ENCODE peak calls at places on chromosome 18, in ten cellular contexts. One of them, this sample, is unnamed.
A peak's percentile ranks its signal among the peaks of the same experiment; 100 is the strongest.

GRCh38 chr18:39854291-39854690 is 2100.7 kb upstream of the PIK3C3 start:
- DNase-seq in neuronal stem cell: no peak
- DNase-seq in H9: no peak
- DNase-seq in neural progenitor cell: no peak
- DNase-seq in endodermal cell: no peak
- DNase-seq in IMR-90: no peak
- DNase-seq in SK-N-SH: no peak
- DNase-seq in HepG2: no peak
- DNase-seq in fibroblast of lung: no peak
- DNase-seq in GM23248: no peak
- DNase-seq in this sample: no peak

GRCh38 chr18:14189858-14190257 is 57.6 kb upstream of the ZNF519 start:
- DNase-seq in neuronal stem cell: no peak
- DNase-seq in GM23248: peak; percentile 50
- DNase-seq in IMR-90: no peak
- DNase-seq in fibroblast of lung: peak; percentile 39
- DNase-seq in neural progenitor cell: no peak
- DNase-seq in H9: no peak
- DNase-seq in SK-N-SH: no peak
- DNase-seq in endodermal cell: no peak
- DNase-seq in HepG2: peak; percentile 90
- DNase-seq in this sample: no peak

GRCh38 chr18:59518705-59519104 is 159.6 kb upstream of the LMAN1 start:
- DNase-seq in neural progenitor cell: no peak
- DNase-seq in H9: no peak
- DNase-seq in HepG2: no peak
- DNase-seq in neuronal stem cell: no peak
- DNase-seq in endodermal cell: no peak
- DNase-seq in GM23248: no peak
- DNase-seq in fibroblast of lung: no peak
- DNase-seq in SK-N-SH: peak; percentile 41
- DNase-seq in IMR-90: no peak
- DNase-seq in this sample: no peak

GRCh38 chr18:68826111-68826510 is 28.2 kb downstream of the CCDC102B start:
- DNase-seq in SK-N-SH: no peak
- DNase-seq in fibroblast of lung: no peak
- DNase-seq in neuronal stem cell: no peak
- DNase-seq in H9: no peak
- DNase-seq in neural progenitor cell: no peak
- DNase-seq in HepG2: no peak
- DNase-seq in endodermal cell: no peak
- DNase-seq in IMR-90: no peak
- DNase-seq in GM23248: peak; percentile 57
- DNase-seq in this sample: no peak

GRCh38 chr18:27844416-27844792 is 332.5 kb downstream of the CDH2 start:
- DNase-seq in fibroblast of lung: peak; percentile 42
- DNase-seq in endodermal cell: no peak
- DNase-seq in GM23248: peak; percentile 17
- DNase-seq in neural progenitor cell: no peak
- DNase-seq in H9: no peak
- DNase-seq in IMR-90: peak; percentile 22
- DNase-seq in SK-N-SH: no peak
- DNase-seq in HepG2: no peak
- DNase-seq in neuronal stem cell: no peak
- DNase-seq in this sample: no peak

GRCh38 chr18:41703744-41704530 is 251.1 kb upstream of the PIK3C3 start:
- DNase-seq in GM23248: peak; percentile 6
- DNase-seq in fibroblast of lung: no peak
- DNase-seq in endodermal cell: no peak
- DNase-seq in neural progenitor cell: no peak
- DNase-seq in SK-N-SH: peak; percentile 10
- DNase-seq in neuronal stem cell: no peak
- DNase-seq in H9: no peak
- DNase-seq in HepG2: no peak
- DNase-seq in IMR-90: peak; percentile 3
- DNase-seq in this sample: no peak

GRCh38 chr18:26511339-26512071 is 36.8 kb downstream of the KCTD1 start:
- DNase-seq in neuronal stem cell: no peak
- DNase-seq in fibroblast of lung: no peak
- DNase-seq in neural progenitor cell: no peak
- DNase-seq in IMR-90: no peak
- DNase-seq in H9: no peak
- DNase-seq in endodermal cell: no peak
- DNase-seq in GM23248: no peak
- DNase-seq in SK-N-SH: peak; percentile 14
- DNase-seq in HepG2: no peak
- DNase-seq in this sample: no peak

GRCh38 chr18:49745051-49746014 is 68.0 kb downstream of the ACAA2 start:
- DNase-seq in fibroblast of lung: no peak
- DNase-seq in neuronal stem cell: no peak
- DNase-seq in neural progenitor cell: no peak
- DNase-seq in GM23248: no peak
- DNase-seq in SK-N-SH: no peak
- DNase-seq in IMR-90: no peak
- DNase-seq in HepG2: no peak
- DNase-seq in endodermal cell: no peak
- DNase-seq in H9: no peak
- DNase-seq in this sample: no peak

GRCh38 chr18:62629031-62629430 is 86.3 kb upstream of the PHLPP1 start:
- DNase-seq in IMR-90: no peak
- DNase-seq in SK-N-SH: no peak
- DNase-seq in H9: no peak
- DNase-seq in GM23248: no peak
- DNase-seq in neural progenitor cell: no peak
- DNase-seq in fibroblast of lung: no peak
- DNase-seq in HepG2: no peak
- DNase-seq in endodermal cell: no peak
- DNase-seq in neuronal stem cell: no peak
- DNase-seq in this sample: no peak

GRCh38 chr18:618618-619017 is 21.8 kb downstream of the CLUL1 start:
- DNase-seq in H9: no peak
- DNase-seq in fibroblast of lung: no peak
- DNase-seq in neural progenitor cell: no peak
- DNase-seq in endodermal cell: no peak
- DNase-seq in neuronal stem cell: no peak
- DNase-seq in SK-N-SH: no peak
- DNase-seq in HepG2: no peak
- DNase-seq in IMR-90: no peak
- DNase-seq in GM23248: no peak
- DNase-seq in this sample: no peak

GRCh38 chr18:48749768-48750167 is 201.0 kb downstream of the SMAD7 start:
- DNase-seq in neuronal stem cell: no peak
- DNase-seq in endodermal cell: no peak
- DNase-seq in IMR-90: peak; percentile 43
- DNase-seq in HepG2: no peak
- DNase-seq in fibroblast of lung: peak; percentile 58
- DNase-seq in neural progenitor cell: no peak
- DNase-seq in GM23248: peak; percentile 92
- DNase-seq in SK-N-SH: no peak
- DNase-seq in H9: no peak
- DNase-seq in this sample: no peak

GRCh38 chr18:62716679-62717058 is 1.3 kb downstream of the PHLPP1 start:
- DNase-seq in fibroblast of lung: peak; percentile 14
- DNase-seq in GM23248: peak; percentile 56
- DNase-seq in IMR-90: no peak
- DNase-seq in H9: peak; percentile 46
- DNase-seq in endodermal cell: no peak
- DNase-seq in neural progenitor cell: peak; percentile 79
- DNase-seq in SK-N-SH: peak; percentile 77
- DNase-seq in HepG2: no peak
- DNase-seq in neuronal stem cell: peak; percentile 38
- DNase-seq in this sample: peak; percentile 62

GRCh38 chr18:68944826-68945225 is 146.9 kb downstream of the CCDC102B start:
- DNase-seq in IMR-90: no peak
- DNase-seq in HepG2: no peak
- DNase-seq in SK-N-SH: no peak
- DNase-seq in neuronal stem cell: no peak
- DNase-seq in endodermal cell: no peak
- DNase-seq in fibroblast of lung: no peak
- DNase-seq in H9: no peak
- DNase-seq in GM23248: no peak
- DNase-seq in neural progenitor cell: no peak
- DNase-seq in this sample: no peak

GRCh38 chr18:45957100-45957499 is 10.0 kb downstream of the EPG5 start:
- DNase-seq in endodermal cell: no peak
- DNase-seq in SK-N-SH: no peak
- DNase-seq in IMR-90: peak; percentile 82
- DNase-seq in H9: no peak
- DNase-seq in neural progenitor cell: no peak
- DNase-seq in fibroblast of lung: peak; percentile 82
- DNase-seq in neuronal stem cell: no peak
- DNase-seq in HepG2: no peak
- DNase-seq in GM23248: peak; percentile 73
- DNase-seq in this sample: no peak

GRCh38 chr18:74806073-74806472 is 208.4 kb downstream of the ZNF407 start:
- DNase-seq in GM23248: no peak
- DNase-seq in H9: no peak
- DNase-seq in fibroblast of lung: no peak
- DNase-seq in IMR-90: no peak
- DNase-seq in neuronal stem cell: no peak
- DNase-seq in endodermal cell: peak; percentile 67
- DNase-seq in HepG2: no peak
- DNase-seq in SK-N-SH: no peak
- DNase-seq in neural progenitor cell: no peak
- DNase-seq in this sample: peak; percentile 59

GRCh38 chr18:45526120-45526841 is 89.0 kb upstream of the SLC14A2 start:
- DNase-seq in IMR-90: no peak
- DNase-seq in fibroblast of lung: peak; percentile 52
- DNase-seq in endodermal cell: no peak
- DNase-seq in H9: no peak
- DNase-seq in neuronal stem cell: no peak
- DNase-seq in GM23248: peak; percentile 57
- DNase-seq in SK-N-SH: peak; percentile 19
- DNase-seq in HepG2: no peak
- DNase-seq in neural progenitor cell: no peak
- DNase-seq in this sample: no peak

GRCh38 chr18:12317664-12318333 is 9.8 kb downstream of the TUBB6 start:
- DNase-seq in H9: no peak
- DNase-seq in endodermal cell: peak; percentile 33
- DNase-seq in SK-N-SH: no peak
- DNase-seq in neuronal stem cell: no peak
- DNase-seq in fibroblast of lung: peak; percentile 54
- DNase-seq in neural progenitor cell: no peak
- DNase-seq in GM23248: peak; percentile 84
- DNase-seq in IMR-90: peak; percentile 85
- DNase-seq in HepG2: no peak
- DNase-seq in this sample: no peak

GRCh38 chr18:35616664-35617423 is 35.3 kb downstream of the GALNT1 start:
- DNase-seq in HepG2: no peak
- DNase-seq in GM23248: peak; percentile 76
- DNase-seq in fibroblast of lung: peak; percentile 80
- DNase-seq in H9: no peak
- DNase-seq in endodermal cell: peak; percentile 59
- DNase-seq in SK-N-SH: peak; percentile 15
- DNase-seq in neuronal stem cell: no peak
- DNase-seq in IMR-90: peak; percentile 92
- DNase-seq in neural progenitor cell: no peak
- DNase-seq in this sample: peak; percentile 63
- H3K27ac ChIP-seq in HepG2: no peak overlapping the region
- H3K27ac ChIP-seq in GM23248: no peak overlapping the region
- H3K27ac ChIP-seq in fibroblast of lung: no peak overlapping the region
- H3K27ac ChIP-seq in H9: peak overlapping the region; percentile 26
- H3K27ac ChIP-seq in endodermal cell: peak overlapping the region; percentile 52
- H3K27ac ChIP-seq in SK-N-SH: peak overlapping the region; percentile 42
- H3K27ac ChIP-seq in neuronal stem cell: no peak overlapping the region
- H3K27ac ChIP-seq in IMR-90: no peak overlapping the region
- H3K27ac ChIP-seq in neural progenitor cell: peak overlapping the region; percentile 32
- H3K27ac ChIP-seq in this sample: peak overlapping the region; percentile 34

GRCh38 chr18:10009321-10010144 is 95.7 kb downstream of the VAPA start:
- DNase-seq in neuronal stem cell: no peak
- DNase-seq in H9: no peak
- DNase-seq in HepG2: no peak
- DNase-seq in endodermal cell: peak; percentile 26
- DNase-seq in neural progenitor cell: no peak
- DNase-seq in fibroblast of lung: no peak
- DNase-seq in IMR-90: no peak
- DNase-seq in GM23248: no peak
- DNase-seq in SK-N-SH: no peak
- DNase-seq in this sample: no peak

GRCh38 chr18:10012526-10012925 is 98.7 kb downstream of the VAPA start:
- DNase-seq in GM23248: no peak
- DNase-seq in fibroblast of lung: no peak
- DNase-seq in H9: no peak
- DNase-seq in HepG2: no peak
- DNase-seq in SK-N-SH: no peak
- DNase-seq in neuronal stem cell: no peak
- DNase-seq in endodermal cell: peak; percentile 20
- DNase-seq in neural progenitor cell: no peak
- DNase-seq in IMR-90: no peak
- DNase-seq in this sample: no peak

GRCh38 chr18:10013621-10014543 is 100.1 kb downstream of the VAPA start:
- DNase-seq in IMR-90: no peak
- DNase-seq in GM23248: no peak
- DNase-seq in endodermal cell: peak; percentile 18
- DNase-seq in neural progenitor cell: no peak
- DNase-seq in HepG2: no peak
- DNase-seq in H9: no peak
- DNase-seq in fibroblast of lung: no peak
- DNase-seq in SK-N-SH: no peak
- DNase-seq in neuronal stem cell: no peak
- DNase-seq in this sample: no peak

GRCh38 chr18:10008006-10008647 is 94.3 kb downstream of the VAPA start:
- DNase-seq in H9: no peak
- DNase-seq in endodermal cell: peak; percentile 1
- DNase-seq in HepG2: no peak
- DNase-seq in neural progenitor cell: no peak
- DNase-seq in fibroblast of lung: no peak
- DNase-seq in IMR-90: no peak
- DNase-seq in SK-N-SH: no peak
- DNase-seq in neuronal stem cell: no peak
- DNase-seq in GM23248: no peak
- DNase-seq in this sample: no peak

GRCh38 chr18:10010611-10011015 is 96.8 kb downstream of the VAPA start:
- DNase-seq in neural progenitor cell: no peak
- DNase-seq in SK-N-SH: no peak
- DNase-seq in HepG2: no peak
- DNase-seq in IMR-90: peak; percentile 92
- DNase-seq in GM23248: peak; percentile 94
- DNase-seq in fibroblast of lung: peak; percentile 92
- DNase-seq in endodermal cell: peak; percentile 9
- DNase-seq in H9: no peak
- DNase-seq in neuronal stem cell: no peak
- DNase-seq in this sample: peak; percentile 45
- H3K9ac ChIP-seq in neural progenitor cell: no peak overlapping the region
- H3K9ac ChIP-seq in SK-N-SH: peak overlapping the region; percentile 45
- H3K9ac ChIP-seq in HepG2: no peak overlapping the region
- H3K9ac ChIP-seq in IMR-90: no peak overlapping the region
- H3K9ac ChIP-seq in GM23248: peak overlapping the region; percentile 52
- H3K9ac ChIP-seq in fibroblast of lung: no peak overlapping the region
- H3K9ac ChIP-seq in endodermal cell: no peak overlapping the region
- H3K9ac ChIP-seq in H9: no peak overlapping the region
- H3K9ac ChIP-seq in neuronal stem cell: no peak overlapping the region
- H3K9ac ChIP-seq in this sample: no peak overlapping the region

GRCh38 chr18:79123948-79124347 is 54.8 kb downstream of the ATP9B start:
- DNase-seq in H9: no peak
- DNase-seq in fibroblast of lung: no peak
- DNase-seq in IMR-90: peak; percentile 6
- DNase-seq in neural progenitor cell: no peak
- DNase-seq in SK-N-SH: no peak
- DNase-seq in GM23248: peak; percentile 8
- DNase-seq in HepG2: no peak
- DNase-seq in endodermal cell: no peak
- DNase-seq in neuronal stem cell: no peak
- DNase-seq in this sample: no peak
- H3K27me3 ChIP-seq in H9: no peaks in the 10 kb centered on the region
- H3K27me3 ChIP-seq in fibroblast of lung: no peaks in the 10 kb centered on the region
- H3K27me3 ChIP-seq in IMR-90: no peaks in the 10 kb centered on the region
- H3K27me3 ChIP-seq in neural progenitor cell: no peaks in the 10 kb centered on the region
- H3K27me3 ChIP-seq in SK-N-SH: no peaks in the 10 kb centered on the region
- H3K27me3 ChIP-seq in GM23248: no peaks in the 10 kb centered on the region
- H3K27me3 ChIP-seq in HepG2: no peaks in the 10 kb centered on the region
- H3K27me3 ChIP-seq in endodermal cell: no peaks in the 10 kb centered on the region
- H3K27me3 ChIP-seq in neuronal stem cell: no peaks in the 10 kb centered on the region
- H3K27me3 ChIP-seq in this sample: no peaks in the 10 kb centered on the region

GRCh38 chr18:36469471-36469870 is 172.0 kb downstream of the FHOD3 start:
- DNase-seq in IMR-90: no peak
- DNase-seq in fibroblast of lung: no peak
- DNase-seq in GM23248: no peak
- DNase-seq in H9: no peak
- DNase-seq in neuronal stem cell: no peak
- DNase-seq in SK-N-SH: no peak
- DNase-seq in neural progenitor cell: no peak
- DNase-seq in HepG2: no peak
- DNase-seq in endodermal cell: no peak
- DNase-seq in this sample: no peak
- H3K27ac ChIP-seq in IMR-90: no peak overlapping the region
- H3K27ac ChIP-seq in fibroblast of lung: no peak overlapping the region
- H3K27ac ChIP-seq in GM23248: no peak overlapping the region
- H3K27ac ChIP-seq in H9: no peak overlapping the region
- H3K27ac ChIP-seq in neuronal stem cell: no peak overlapping the region
- H3K27ac ChIP-seq in SK-N-SH: no peak overlapping the region
- H3K27ac ChIP-seq in neural progenitor cell: no peak overlapping the region
- H3K27ac ChIP-seq in HepG2: no peak overlapping the region
- H3K27ac ChIP-seq in endodermal cell: no peak overlapping the region
- H3K27ac ChIP-seq in this sample: no peak overlapping the region

This sample was measured in colonic mucosa.